ENCODE peak calls at places on chromosomes 4 and X, in four cellular contexts. Q is skeletal muscle cell, K is neural crest cell, M is fibroblast of lung. D is an unnamed sample.

GRCh38 chr4:43619219-43619618 is 726.7 kb downstream of the GRXCR1 start:
- DNase-seq in Q (no peak), K (no peak), M (no peak), D (no peak)

GRCh38 chrX:48793935-48794334 is 7.5 kb downstream of the GATA1 start:
- DNase-seq in Q (no peak), K (no peak), M (no peak), D (no peak)

GRCh38 chr4:19971829-19972228 is 279.9 kb upstream of the SLIT2 start:
- DNase-seq in Q (no peak), K (no peak), M (no peak), D (no peak)

GRCh38 chrX:47234583-47234982 is 1.8 kb downstream of the USP11 start:
- DNase-seq in Q (no peak), K (no peak), M (peak), D (no peak)

GRCh38 chr4:75251547-75251946 is 262.7 kb downstream of the RCHY1 start:
- DNase-seq in Q (no peak), K (no peak), M (no peak), D (no peak)

GRCh38 chr4:149708513-149709175 is 107.0 kb downstream of the IQCM start:
- DNase-seq in Q (no peak), K (no peak), M (peak), D (no peak)

GRCh38 chrX:112913807-112914206 is 73.2 kb upstream of the AMOT start:
- DNase-seq in Q (no peak), K (no peak), M (no peak), D (no peak)

GRCh38 chrX:39445336-39445735 is 644.1 kb downstream of the MID1IP1 start:
- DNase-seq in Q (no peak), K (peak), M (no peak), D (peak)

GRCh38 chrX:12693754-12694153 is 97.5 kb upstream of the PRPS2 start:
- DNase-seq in Q (no peak), K (no peak), M (no peak), D (no peak)